ENCODE peak calls at places on chromosomes 1 and 21, in five cellular contexts. R is psoas muscle, W is lung, T is non-pigmented ciliary epithelial cell, K is T-helper 1 cell. M is an unnamed sample.

GRCh38 chr1:163932901-163933300 is 611.1 kb downstream of the NUF2 start:
- DNase-seq in R (no peak), W (no peak), T (no peak), K (no peak), M (no peak)

GRCh38 chr1:62285984-62286481 is 33.2 kb downstream of the KANK4 start:
- DNase-seq in R (no peak), W (no peak), T (no peak), K (no peak), M (no peak)

GRCh38 chr21:27674037-27674436 is 707.1 kb upstream of the ADAMTS5 start:
- DNase-seq in R (no peak), W (no peak), T (peak; percentile 85), K (no peak), M (no peak)

GRCh38 chr1:82366694-82367093 is 566.0 kb downstream of the ADGRL2 start:
- DNase-seq in R (no peak), W (no peak), T (no peak), K (no peak), M (no peak)

GRCh38 chr1:64499011-64499410 is 29.1 kb downstream of the CACHD1 start:
- DNase-seq in R (no peak), W (no peak), T (no peak), K (no peak), M (no peak)

GRCh38 chr1:98388431-98388830 is 273.1 kb upstream of the SNX7 start:
- DNase-seq in R (no peak), W (no peak), T (peak; percentile 87), K (peak; percentile 1), M (no peak)

GRCh38 chr1:201002510-201002909 is 21.0 kb downstream of the KIF21B start:
- DNase-seq in R (no peak), W (no peak), T (no peak), K (no peak), M (no peak)

GRCh38 chr1:226110249-226111108 is 48.0 kb downstream of the H3-3A start:
- DNase-seq in R (peak; percentile 77), W (peak; percentile 67), T (no peak), K (peak; percentile 34), M (peak; percentile 13)

GRCh38 chr1:32898056-32898455 is 3.1 kb downstream of the TMEM54 start:
- DNase-seq in R (no peak), W (no peak), T (no peak), K (no peak), M (no peak)

GRCh38 chr1:10257851-10258250 is 47.5 kb downstream of the KIF1B start:
- DNase-seq in R (no peak), W (no peak), T (no peak), K (no peak), M (peak; percentile 50)

GRCh38 chr1:213728593-213729536 is 258.9 kb upstream of the PROX1 start:
- DNase-seq in R (no peak), W (no peak), T (no peak), K (no peak), M (no peak)

GRCh38 chr1:208280681-208281439 is 36.7 kb upstream of the PLXNA2 start:
- DNase-seq in R (no peak), W (no peak), T (no peak), K (no peak), M (no peak)

GRCh38 chr1:168628807-168629206 is 52.4 kb downstream of the XCL1 start:
- DNase-seq in R (no peak), W (no peak), T (peak; percentile 60), K (no peak), M (no peak)

GRCh38 chr1:53521900-53522552 is 62.8 kb downstream of the DMRTB1 start:
- DNase-seq in R (no peak), W (no peak), T (no peak), K (no peak), M (no peak)

GRCh38 chr1:232880354-232880753 is 70.1 kb upstream of the NTPCR start:
- DNase-seq in R (no peak), W (no peak), T (no peak), K (no peak), M (peak; percentile 64)

GRCh38 chr21:43884861-43885370 is 19.9 kb downstream of the AGPAT3 start:
- DNase-seq in R (no peak), W (no peak), T (no peak), K (no peak), M (no peak)

GRCh38 chr1:35574655-35575400 is 1.7 kb downstream of the TFAP2E start:
- DNase-seq in R (no peak), W (no peak), T (no peak), K (no peak), M (no peak)

GRCh38 chr1:230797376-230798186 is 50.4 kb downstream of the CAPN9 start:
- DNase-seq in R (peak; percentile 42), W (peak; percentile 54), T (peak; percentile 23), K (no peak), M (peak; percentile 38)

GRCh38 chr1:22665752-22666151 is 12.7 kb downstream of the C1QB start:
- DNase-seq in R (no peak), W (no peak), T (peak; percentile 17), K (no peak), M (no peak)

GRCh38 chr1:92975551-92976232 is 14.4 kb upstream of the DIPK1A start:
- DNase-seq in R (no peak), W (no peak), T (no peak), K (no peak), M (no peak)

GRCh38 chr1:18635833-18636671 is 5.4 kb downstream of the PAX7 start:
- DNase-seq in R (no peak), W (no peak), T (no peak), K (no peak), M (no peak)

GRCh38 chr1:38728176-38728908 is 131.2 kb downstream of the RRAGC start:
- DNase-seq in R (peak; percentile 24), W (peak; percentile 30), T (no peak), K (no peak), M (peak; percentile 80)

GRCh38 chr21:16597768-16598167 is 868.0 kb downstream of the USP25 start:
- DNase-seq in R (no peak), W (no peak), T (no peak), K (no peak), M (no peak)

GRCh38 chr1:2226525-2227340 is 1.4 kb upstream of the SKI start:
- DNase-seq in R (peak; percentile 22), W (no peak), T (no peak), K (no peak), M (no peak)

GRCh38 chr21:31503939-31504338 is 155.6 kb upstream of the SOD1 start:
- DNase-seq in R (no peak), W (no peak), T (no peak), K (no peak), M (no peak)